ENCODE peak calls at places on chromosome 4, in six cellular contexts. Y, A, Q, B, W and H are unnamed samples.

GRCh38 chr4:2837904-2838496 is 5.6 kb upstream of the ADD1 start:
- DNase-seq in B (peak; percentile 65), Y (peak; percentile 70), A (peak; percentile 84), Q (no peak), W (peak; percentile 67), H (no peak)

GRCh38 chr4:37864786-37865185 is 26.1 kb upstream of the TBC1D1 start:
- DNase-seq in A (no peak), Q (no peak), B (no peak), W (no peak), Y (no peak), H (no peak)

GRCh38 chr4:176654565-176655216 is 138.0 kb downstream of the VEGFC start:
- DNase-seq in A (no peak), B (no peak), W (no peak), Q (no peak), Y (no peak), H (no peak)

GRCh38 chr4:113080050-113080449 is 30.6 kb downstream of the ANK2 start:
- DNase-seq in Q (no peak), B (no peak), A (no peak), W (no peak), Y (no peak), H (no peak)

GRCh38 chr4:18844726-18845125 is 823.2 kb upstream of the LCORL start:
- DNase-seq in B (no peak), A (no peak), W (no peak), Y (no peak), Q (no peak), H (no peak)

GRCh38 chr4:3411676-3412075 is 30.1 kb upstream of the HGFAC start:
- DNase-seq in W (no peak), B (peak; percentile 42), Y (peak; percentile 39), Q (no peak), A (no peak), H (peak; percentile 69)

GRCh38 chr4:10275696-10276095 is 159.1 kb upstream of the WDR1 start:
- DNase-seq in Q (no peak), W (no peak), A (no peak), B (no peak), Y (no peak), H (no peak)

GRCh38 chr4:168541608-168541953 is 44.7 kb downstream of the PALLD start:
- DNase-seq in Y (no peak), A (no peak), Q (no peak), B (no peak), W (no peak), H (no peak)

GRCh38 chr4:38102942-38103604 is 142.9 kb downstream of the PTTG2 start:
- DNase-seq in W (no peak), A (no peak), Q (no peak), B (no peak), Y (no peak), H (no peak)

GRCh38 chr4:114132830-114133229 is 153.4 kb upstream of the ARSJ start:
- DNase-seq in Y (no peak), A (no peak), Q (no peak), B (no peak), W (no peak), H (no peak)

GRCh38 chr4:122764808-122765189 is 32.3 kb downstream of the BBS12 start:
- DNase-seq in W (no peak), Y (no peak), B (no peak), Q (no peak), A (no peak), H (no peak)

GRCh38 chr4:144645621-144646522 is at the start of gene HHIP:
- DNase-seq in A (no peak), W (peak; percentile 34), Q (no peak), B (peak; percentile 87), Y (peak; percentile 74), H (peak; percentile 66)

GRCh38 chr4:186724861-186725419 is 1.3 kb upstream of the FAT1 start:
- DNase-seq in B (no peak), Q (no peak), Y (no peak), A (no peak), W (no peak), H (no peak)

GRCh38 chr4:79528241-79528706 is 120.2 kb upstream of the GK2 start:
- DNase-seq in W (no peak), A (no peak), Y (no peak), Q (no peak), B (no peak), H (no peak)

GRCh38 chr4:110508827-110509446 is 33.0 kb downstream of the ENPEP start:
- DNase-seq in Q (no peak), B (no peak), W (no peak), Y (no peak), A (no peak), H (no peak)

GRCh38 chr4:28879178-28879577 is 1841.0 kb upstream of the PCDH7 start:
- DNase-seq in Y (no peak), Q (no peak), W (no peak), A (no peak), B (no peak), H (no peak)

GRCh38 chr4:104901438-104901837 is 245.2 kb upstream of the TET2 start:
- DNase-seq in W (no peak), B (no peak), Q (no peak), Y (no peak), A (no peak), H (no peak)

GRCh38 chr4:1516261-1516660 is 110.0 kb upstream of the NKX1-1 start:
- DNase-seq in Y (peak; percentile 35), W (no peak), Q (no peak), A (peak; percentile 44), B (peak; percentile 42), H (no peak)

GRCh38 chr4:52173470-52174055 is 122.5 kb downstream of the SPATA18 start:
- DNase-seq in B (no peak), A (no peak), Q (no peak), Y (no peak), W (peak; percentile 37), H (no peak)

GRCh38 chr4:24794916-24795665 is at the start of gene SOD3:
- DNase-seq in Q (no peak), B (peak; percentile 90), A (no peak), Y (peak; percentile 85), W (peak; percentile 88), H (peak; percentile 89)

GRCh38 chr4:85783483-85783882 is 308.5 kb downstream of the ARHGAP24 start:
- DNase-seq in W (no peak), Y (no peak), Q (no peak), B (no peak), A (no peak), H (no peak)

GRCh38 chr4:139223682-139224317 is 46.8 kb upstream of the ELF2 start:
- DNase-seq in W (peak; percentile 45), A (no peak), Q (no peak), B (no peak), Y (no peak), H (no peak)

GRCh38 chr4:124640037-124640730 is 72.3 kb downstream of the ANKRD50 start:
- DNase-seq in Q (no peak), A (no peak), B (no peak), Y (no peak), W (no peak), H (no peak)
- H3K4me1 ChIP-seq in Q (no peaks in the 10 kb centered on the region), A (no peaks in the 10 kb centered on the region), B (no peaks in the 10 kb centered on the region), Y (no peaks in the 10 kb centered on the region), W (no peaks in the 10 kb centered on the region), H (peaks cover 9% of the 10 kb centered on the region)

GRCh38 chr4:14770025-14770424 is 232.3 kb upstream of the CPEB2 start:
- DNase-seq in Q (no peak), W (no peak), Y (no peak), B (no peak), A (no peak), H (no peak)

GRCh38 chr4:14771091-14771490 is 231.2 kb upstream of the CPEB2 start:
- DNase-seq in Q (no peak), W (no peak), B (no peak), A (no peak), Y (no peak), H (no peak)

GRCh38 chr4:14771504-14772175 is 230.6 kb upstream of the CPEB2 start:
- DNase-seq in W (no peak), A (no peak), Y (no peak), Q (no peak), B (no peak), H (no peak)

GRCh38 chr4:14767142-14767541 is 235.1 kb upstream of the CPEB2 start:
- DNase-seq in B (no peak), Q (no peak), Y (no peak), W (no peak), A (no peak), H (no peak)

GRCh38 chr4:14768449-14768848 is 233.8 kb upstream of the CPEB2 start:
- DNase-seq in Y (no peak), A (no peak), W (no peak), Q (no peak), B (no peak), H (no peak)
- H3K9me3 ChIP-seq in Y (no peaks in the 10 kb centered on the region), A (no peaks in the 10 kb centered on the region), W (no peaks in the 10 kb centered on the region), Q (no peaks in the 10 kb centered on the region), B (no peaks in the 10 kb centered on the region), H (peaks cover under 1% of the 10 kb centered on the region)

DNA sequence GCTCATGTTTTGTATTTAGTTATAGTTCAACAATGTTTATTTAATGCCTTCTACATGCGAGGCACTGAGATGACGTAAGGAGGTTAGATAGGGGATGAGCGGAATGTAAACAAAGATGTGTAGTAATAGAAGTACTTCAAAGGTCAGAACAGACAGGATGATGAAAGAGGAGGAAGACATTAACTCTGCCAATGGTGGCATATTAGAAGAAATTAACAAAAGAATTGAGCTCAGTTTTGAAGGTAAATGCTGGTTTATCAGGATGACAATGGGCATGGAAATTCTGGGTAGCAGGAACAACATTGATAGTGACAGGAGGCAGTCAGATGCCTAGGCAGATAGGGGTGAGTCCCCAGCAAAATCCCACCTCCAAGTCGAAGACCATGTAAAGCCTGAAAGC is 62.3 kb upstream of the PGRMC2 start:
- DNase-seq in B (no peak), W (no peak), Y (no peak), A (no peak), Q (no peak), H (no peak)
- H3K27ac ChIP-seq in B (no peak overlapping the region), W (no peak overlapping the region), Y (no peak overlapping the region), A (no peak overlapping the region), Q (no peak overlapping the region), H (no peak overlapping the region)

GRCh38 chr4:147791341-147791740 is 59.5 kb downstream of the ARHGAP10 start:
- DNase-seq in W (no peak), B (no peak), Y (no peak), Q (no peak), A (no peak), H (no peak)
- H3K4me1 ChIP-seq in W (peaks cover 83% of the 10 kb centered on the region), B (peaks cover 43% of the 10 kb centered on the region), Y (peaks cover 44% of the 10 kb centered on the region), Q (peaks cover 3% of the 10 kb centered on the region), A (peaks cover 24% of the 10 kb centered on the region), H (peaks cover 66% of the 10 kb centered on the region)

DNA sequence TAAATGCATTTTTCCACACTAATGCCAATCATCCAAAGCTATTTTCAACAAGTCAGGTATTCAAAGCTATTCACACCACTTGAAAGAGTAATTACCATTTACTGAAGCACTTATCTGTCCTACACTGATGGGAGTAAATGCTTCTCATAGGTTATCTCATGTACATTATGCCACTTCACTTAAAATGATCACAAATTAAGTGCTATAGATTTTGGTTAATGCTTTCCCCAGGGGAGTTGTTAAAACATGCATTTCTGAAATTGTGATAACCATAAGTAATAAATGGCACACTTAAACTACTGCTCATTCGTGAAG is 6.7 kb downstream of the PPM1K start:
- DNase-seq in W (no peak), B (no peak), Y (no peak), A (no peak), Q (no peak), H (no peak)
- H3K9me3 ChIP-seq in W (no peaks in the 10 kb centered on the region), B (no peaks in the 10 kb centered on the region), Y (no peaks in the 10 kb centered on the region), A (no peaks in the 10 kb centered on the region), Q (no peaks in the 10 kb centered on the region), H (no peaks in the 10 kb centered on the region)

GRCh38 chr4:158211288-158211687 is 1.0 kb downstream of the TMEM144 start:
- DNase-seq in W (no peak), Y (no peak), Q (no peak), B (no peak), A (no peak), H (no peak)
- H3K27ac ChIP-seq in W (peak overlapping the region; percentile 95), Y (no peak overlapping the region), Q (peak overlapping the region; percentile 96), B (peak overlapping the region; percentile 81), A (no peak overlapping the region), H (no peak overlapping the region)

GRCh38 chr4:140238353-140239041 is 84.5 kb upstream of the MAML3 start:
- DNase-seq in A (no peak), Y (peak; percentile 91), B (peak; percentile 92), W (peak; percentile 94), Q (peak; percentile 77), H (peak; percentile 91)
- H3K4me1 ChIP-seq in A (peaks cover 12% of the 10 kb centered on the region), Y (peaks cover 38% of the 10 kb centered on the region), B (peaks cover 34% of the 10 kb centered on the region), W (peaks cover 42% of the 10 kb centered on the region), Q (peaks cover 6% of the 10 kb centered on the region), H (peaks cover 40% of the 10 kb centered on the region)